ENCODE peak calls at places on chromosomes 1 and 21, in eight cellular contexts. E is endothelial cell of umbilical vein, M is H1, B is OCI-LY7, F is neuronal stem cell, W is MM.1S, K is neural progenitor cell, J is hepatocyte. Q is an unnamed sample.

GRCh38 chr1:158951956-158952355 is 20.6 kb downstream of the PYHIN1 start:
- DNase-seq in K (peak), B (peak), E (no peak), J (no peak), W (peak), M (no peak), F (no peak), Q (no peak)

GRCh38 chr1:11571906-11572616 is 82.2 kb downstream of the FBXO2 start:
- DNase-seq in K (peak), J (no peak), M (peak), B (peak), E (no peak), W (peak), F (no peak), Q (no peak)

GRCh38 chr1:906532-907420 is 16.9 kb upstream of the SAMD11 start:
- DNase-seq in J (peak), E (no peak), B (peak), M (no peak), W (no peak), K (peak), F (no peak), Q (no peak)

GRCh38 chr1:31101147-31101502 is 35.6 kb upstream of the PUM1 start:
- DNase-seq in E (no peak), F (no peak), K (no peak), J (peak), W (no peak), B (no peak), M (no peak), Q (no peak)

GRCh38 chr1:18597159-18598042 is 33.2 kb upstream of the PAX7 start:
- DNase-seq in F (peak), W (peak), J (peak), M (peak), K (peak), B (peak), E (peak), Q (no peak)

GRCh38 chr1:38179423-38179822 is 132.8 kb upstream of the POU3F1 start:
- DNase-seq in E (no peak), M (no peak), W (no peak), K (no peak), J (no peak), F (no peak), B (no peak), Q (no peak)

GRCh38 chr1:201714542-201715276 is 114.2 kb upstream of the IPO9 start:
- DNase-seq in K (peak), W (no peak), B (no peak), F (no peak), M (peak), E (peak), J (peak), Q (peak)

GRCh38 chr1:221439734-221440436 is 302.0 kb downstream of the DUSP10 start:
- DNase-seq in F (no peak), K (no peak), J (peak), M (no peak), W (no peak), B (no peak), E (peak), Q (peak)

GRCh38 chr1:104197516-104197915 is 447.8 kb downstream of the AMY1C start:
- DNase-seq in F (no peak), W (no peak), B (no peak), E (no peak), M (no peak), K (no peak), J (no peak), Q (no peak)

GRCh38 chr1:36326499-36326898 is 3.1 kb upstream of the EVA1B start:
- DNase-seq in K (no peak), M (no peak), J (no peak), W (no peak), E (no peak), B (peak), F (no peak), Q (no peak)

GRCh38 chr1:118788372-118788955 is 199.7 kb downstream of the TBX15 start:
- DNase-seq in E (no peak), J (peak), B (no peak), M (no peak), F (no peak), W (no peak), K (no peak), Q (no peak)

GRCh38 chr1:162822391-162823200 is 32.1 kb downstream of the HSD17B7 start:
- DNase-seq in M (peak), W (no peak), B (no peak), J (peak), E (peak), F (peak), K (peak), Q (no peak)

GRCh38 chr1:67705735-67706454 is 20.9 kb downstream of the GADD45A start:
- DNase-seq in B (no peak), K (no peak), J (no peak), E (no peak), F (no peak), W (no peak), M (no peak), Q (no peak)

GRCh38 chr1:5991784-5992033 is 516 bp downstream of the NPHP4 start:
- DNase-seq in B (no peak), K (no peak), J (no peak), E (no peak), W (no peak), M (no peak), F (no peak), Q (no peak)

GRCh38 chr1:230713138-230713537 is 784 bp downstream of the AGT start:
- DNase-seq in J (no peak), K (no peak), M (no peak), W (no peak), E (no peak), F (no peak), B (no peak), Q (no peak)

GRCh38 chr1:230715510-230715909 is 1.6 kb upstream of the AGT start:
- DNase-seq in B (no peak), J (no peak), E (no peak), M (no peak), F (no peak), W (no peak), K (no peak), Q (no peak)

GRCh38 chr1:230712470-230712942 is 1.4 kb downstream of the AGT start:
- DNase-seq in J (no peak), K (no peak), W (no peak), B (no peak), M (no peak), F (no peak), E (no peak), Q (no peak)

GRCh38 chr1:230713547-230713914 is 391 bp downstream of the AGT start:
- DNase-seq in F (no peak), J (no peak), E (no peak), B (no peak), K (no peak), W (no peak), M (no peak), Q (no peak)

DNA sequence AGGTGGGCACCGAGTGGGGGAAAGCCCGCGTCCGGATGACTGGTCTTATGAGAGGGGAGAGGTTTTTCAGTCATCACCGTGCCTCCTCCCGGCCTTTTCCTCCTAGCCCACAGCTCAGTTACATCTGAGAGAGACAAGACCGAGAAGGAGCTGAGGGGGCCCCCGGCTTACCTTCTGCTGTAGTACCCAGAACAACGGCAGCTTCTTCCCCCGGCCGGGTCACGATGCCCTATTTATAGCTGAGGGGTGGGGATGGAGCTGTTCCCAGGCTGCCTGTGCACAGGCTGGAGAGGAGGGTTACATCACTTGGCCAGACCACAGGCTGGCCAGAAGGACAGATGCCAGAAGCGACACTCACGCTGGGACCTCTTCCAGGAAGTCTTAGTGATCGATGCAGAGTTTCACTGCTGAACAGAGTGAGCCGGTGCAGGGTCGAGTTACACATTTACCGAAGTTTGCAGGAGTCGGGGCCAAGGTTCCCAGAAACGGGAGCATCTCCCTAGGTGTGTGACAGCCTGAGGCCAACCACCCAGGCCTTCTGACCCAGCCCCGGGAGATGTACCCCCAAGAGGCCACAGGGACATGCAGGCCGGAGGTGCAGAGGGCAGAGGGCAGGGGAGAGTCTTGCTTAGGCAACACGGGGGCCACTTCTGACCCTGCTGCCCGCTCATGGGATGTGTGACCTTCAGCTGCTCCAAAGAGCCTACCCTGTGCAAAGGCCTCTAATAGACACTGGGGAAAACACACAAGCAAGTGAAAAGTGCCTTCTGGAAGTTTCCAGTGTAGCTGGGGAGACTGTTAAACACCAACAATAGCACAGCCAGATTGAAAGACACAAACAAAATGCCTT is at the start of gene AGT:
- DNase-seq in M (no peak), B (no peak), K (peak), W (no peak), E (no peak), J (peak), F (no peak), Q (no peak)
- H2AFZ ChIP-seq in M (peak), B (no peak), K (peak), W (no peak), E (no peak), J (no peak), F (peak), Q (no peak)

GRCh38 chr1:94110946-94111740 is 9.8 kb downstream of the ABCA4 start:
- DNase-seq in J (no peak), M (no peak), W (no peak), E (no peak), B (no peak), K (no peak), F (no peak), Q (peak)

GRCh38 chr1:94109478-94109877 is 11.5 kb downstream of the ABCA4 start:
- DNase-seq in B (no peak), K (no peak), W (no peak), J (no peak), E (no peak), M (no peak), F (no peak), Q (no peak)

GRCh38 chr1:94111879-94112278 is 9.1 kb downstream of the ABCA4 start:
- DNase-seq in E (no peak), F (no peak), K (no peak), B (peak), J (no peak), M (no peak), W (peak), Q (no peak)

GRCh38 chr1:94106716-94107115 is 14.2 kb downstream of the ABCA4 start:
- DNase-seq in K (no peak), M (no peak), J (no peak), F (no peak), W (no peak), B (no peak), E (no peak), Q (no peak)

GRCh38 chr1:94110021-94110761 is 10.8 kb downstream of the ABCA4 start:
- DNase-seq in J (no peak), F (no peak), W (no peak), B (no peak), K (no peak), E (peak), M (no peak), Q (no peak)
- H3K27ac ChIP-seq in J (no peak), F (no peak), W (no peak), B (no peak), K (no peak), E (no peak), M (no peak), Q (no peak)

DNA sequence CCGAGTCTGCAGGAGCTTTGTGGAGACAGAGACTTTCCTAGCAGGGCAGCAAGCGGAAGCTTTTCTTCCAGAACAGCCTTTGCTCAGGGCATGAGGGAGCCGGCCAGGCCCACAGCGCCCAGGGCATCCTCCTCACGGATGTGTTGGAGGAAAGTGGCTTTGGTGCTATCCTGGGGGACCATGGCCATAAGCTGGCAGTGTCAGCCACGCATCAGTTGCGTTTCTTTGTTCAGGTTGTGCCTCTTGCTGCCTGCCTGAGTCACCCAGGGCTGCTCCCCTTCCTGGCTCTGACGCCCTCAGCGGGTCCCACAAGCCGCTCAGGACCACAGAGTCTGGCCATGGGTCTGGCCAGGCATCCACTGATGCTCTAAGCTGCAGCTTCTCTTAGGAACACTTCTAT is 39.6 kb upstream of the PRSS38 start:
- DNase-seq in B (no peak), F (no peak), W (no peak), J (no peak), M (no peak), E (no peak), K (no peak), Q (no peak)
- H2AFZ ChIP-seq in B (no peak), F (no peak), W (no peak), J (no peak), M (no peak), E (no peak), K (no peak), Q (no peak)

DNA sequence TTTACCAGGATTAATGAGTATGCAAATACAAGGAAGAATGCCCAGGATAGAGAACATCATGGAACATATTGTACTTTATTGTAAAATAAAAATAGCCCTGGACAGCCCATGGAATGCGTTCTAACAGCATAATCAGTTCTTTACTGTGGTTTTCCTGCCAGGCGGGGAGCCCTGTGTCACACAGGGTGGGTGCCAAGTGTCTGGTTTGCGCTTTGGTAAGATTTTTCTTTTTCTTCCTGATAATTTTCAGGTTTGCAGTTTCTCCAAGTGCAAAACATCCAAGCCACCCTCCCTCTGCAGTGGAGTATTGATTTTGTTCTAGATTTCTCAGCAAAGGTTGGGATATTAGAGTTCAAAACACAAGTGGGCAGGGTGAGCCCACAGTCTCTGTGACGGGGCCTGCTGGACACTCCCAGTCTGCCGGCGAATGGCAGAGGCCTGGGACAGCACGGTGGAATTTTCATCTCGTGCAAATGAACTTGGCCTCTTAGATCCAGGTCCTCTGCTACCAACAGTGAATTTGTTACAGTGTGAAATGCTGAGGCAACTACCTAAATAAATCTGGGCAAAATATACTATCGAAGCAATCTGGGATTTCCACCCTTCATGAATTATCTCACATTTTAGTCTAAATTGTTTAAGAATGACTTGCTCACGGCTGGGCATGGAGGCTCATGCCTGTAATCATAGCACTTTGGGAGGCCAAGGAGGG is 15.6 kb upstream of the KCNJ15 start:
- DNase-seq in E (peak), F (no peak), W (no peak), J (no peak), K (no peak), B (no peak), M (no peak), Q (no peak)
- H3K27ac ChIP-seq in E (peak), F (no peak), W (no peak), J (no peak), K (no peak), B (no peak), M (no peak), Q (no peak)

GRCh38 chr21:34075099-34075425 is 1.7 kb downstream of the MRPS6 start:
- DNase-seq in J (no peak), F (no peak), E (no peak), K (no peak), M (no peak), B (no peak), W (no peak), Q (no peak)

GRCh38 chr21:34073032-34073748 is at the start of the genes MRPS6 and SLC5A3:
- DNase-seq in E (peak), M (peak), K (peak), F (peak), J (peak), B (peak), W (peak), Q (no peak)

GRCh38 chr21:34072145-34073031 is 990 bp upstream of the MRPS6 start:
- DNase-seq in W (no peak), E (no peak), F (no peak), M (no peak), B (no peak), K (no peak), J (no peak), Q (no peak)

GRCh38 chr21:34074283-34075098 is 1.1 kb downstream of the MRPS6 start:
- DNase-seq in W (no peak), K (peak), E (peak), B (peak), M (no peak), F (no peak), J (peak), Q (no peak)

DNA sequence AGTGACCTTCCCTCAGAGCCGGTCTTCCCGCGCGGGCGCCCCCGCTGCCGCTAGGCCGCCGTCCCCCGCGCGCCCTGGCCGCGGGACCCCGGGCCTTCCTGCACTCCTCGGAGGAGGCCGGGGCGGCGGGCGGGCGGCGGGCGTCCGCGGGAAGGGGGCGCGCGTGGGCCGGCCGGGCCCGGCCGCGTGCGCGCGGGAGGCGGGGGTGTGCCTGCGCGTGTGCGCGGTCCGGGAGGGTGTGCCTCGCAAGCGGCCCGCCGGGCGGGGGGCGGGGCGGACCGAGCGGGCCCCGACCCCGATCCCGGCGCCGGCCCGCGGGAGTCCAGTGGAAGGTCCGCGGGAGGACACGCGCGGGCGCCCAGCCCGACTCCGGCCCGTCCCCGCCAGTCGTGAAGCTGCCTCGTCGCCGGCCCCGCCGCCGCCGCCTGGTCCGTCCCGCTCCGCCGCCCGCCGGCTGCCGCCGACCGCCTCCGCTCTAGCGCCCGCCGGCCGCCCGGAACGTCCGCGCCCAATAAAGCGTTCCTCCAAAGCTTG is 438 bp downstream of the MRPS6 start:
- DNase-seq in M (no peak), W (peak), K (peak), F (no peak), E (peak), J (peak), B (peak), Q (no peak)
- H2AFZ ChIP-seq in M (no peak), W (peak), K (no peak), F (peak), E (peak), J (no peak), B (no peak), Q (peak)

GRCh38 chr1:15343099-15343498 is 66.6 kb upstream of the EFHD2 start:
- DNase-seq in J (no peak), W (no peak), E (no peak), M (no peak), F (no peak), K (no peak), B (no peak), Q (no peak)

GRCh38 chr1:15342568-15342967 is 67.1 kb upstream of the EFHD2 start:
- DNase-seq in B (no peak), J (no peak), F (no peak), W (no peak), K (no peak), M (no peak), E (no peak), Q (no peak)

GRCh38 chr1:15343729-15344128 is 66.0 kb upstream of the EFHD2 start:
- DNase-seq in W (no peak), K (peak), J (no peak), E (no peak), F (no peak), M (no peak), B (no peak), Q (no peak)

GRCh38 chr1:15341228-15341627 is 68.5 kb upstream of the EFHD2 start:
- DNase-seq in K (no peak), W (no peak), E (no peak), J (no peak), B (no peak), F (no peak), M (no peak), Q (no peak)

GRCh38 chr1:15341634-15342375 is 67.9 kb upstream of the EFHD2 start:
- DNase-seq in W (no peak), M (no peak), F (no peak), B (no peak), K (no peak), J (peak), E (peak), Q (no peak)
- H3K27ac ChIP-seq in W (no peak), M (no peak), F (no peak), B (no peak), K (no peak), J (peak), E (peak), Q (peak)

GRCh38 chr21:26801524-26801923 is 43.7 kb downstream of the ADAMTS1 start:
- DNase-seq in W (no peak), M (no peak), J (peak), K (no peak), E (no peak), F (no peak), B (no peak), Q (no peak)

GRCh38 chr21:26800001-26800400 is 45.2 kb downstream of the ADAMTS1 start:
- DNase-seq in E (no peak), M (no peak), F (no peak), J (no peak), K (no peak), W (no peak), B (no peak), Q (no peak)

GRCh38 chr21:26798856-26799751 is 46.1 kb downstream of the ADAMTS1 start:
- DNase-seq in E (no peak), J (peak), K (no peak), B (no peak), M (no peak), F (no peak), W (no peak), Q (no peak)

GRCh38 chr21:26797878-26798456 is 47.2 kb downstream of the ADAMTS1 start:
- DNase-seq in M (no peak), J (no peak), W (no peak), K (no peak), E (no peak), B (no peak), F (no peak), Q (no peak)

GRCh38 chr21:26800455-26801454 is 44.5 kb downstream of the ADAMTS1 start:
- DNase-seq in F (no peak), B (no peak), K (no peak), J (no peak), M (no peak), E (no peak), W (no peak), Q (no peak)
- H2AFZ ChIP-seq in F (no peak), B (no peak), K (peak), J (no peak), M (peak), E (no peak), W (no peak), Q (no peak)

GRCh38 chr1:9233241-9233941 is 1.2 kb upstream of the H6PD start:
- DNase-seq in E (peak), F (no peak), M (no peak), B (no peak), K (no peak), J (peak), W (no peak), Q (no peak)
- H3K27ac ChIP-seq in E (no peak), F (no peak), M (no peak), B (no peak), K (no peak), J (peak), W (no peak), Q (no peak)

DNA sequence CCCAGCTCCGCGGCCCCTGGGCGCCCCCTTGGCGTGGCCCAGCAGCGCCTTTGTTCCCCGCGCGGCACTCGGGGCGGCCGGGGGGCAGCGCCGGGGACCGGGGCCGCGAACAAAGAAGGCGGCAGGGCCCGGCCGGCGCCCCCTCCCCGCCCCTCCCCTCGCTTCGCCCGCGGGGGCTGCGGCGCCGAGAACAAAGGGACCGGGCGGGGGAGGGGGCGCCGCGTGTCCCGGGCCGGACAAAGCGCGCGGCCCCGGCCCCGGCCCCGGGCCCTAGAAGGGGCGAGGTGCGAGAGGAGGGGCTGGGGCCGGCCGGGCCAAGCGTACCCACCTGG is 448 bp downstream of the MARCKSL1 start:
- DNase-seq in M (no peak), E (no peak), J (no peak), B (no peak), W (no peak), K (peak), F (no peak), Q (no peak)
- H2AFZ ChIP-seq in M (no peak), E (no peak), J (peak), B (no peak), W (no peak), K (no peak), F (no peak), Q (no peak)